ENCODE peak calls at places on chromosomes 5 and 9, in seven cellular contexts. O is fibroblast of lung; K is naive thymus-derived CD4-positive, alpha-beta T cell; M is neural progenitor cell; P is left lung; U is tibial nerve; J is gastrocnemius medialis. T is an unnamed sample.

GRCh38 chr5:78855026-78855425 is 130.1 kb downstream of the ARSB start:
- DNase-seq in O (no peak), K (no peak), M (no peak), P (no peak), U (no peak), J (no peak), T (no peak)

GRCh38 chr9:34437006-34437925 is 21.1 kb downstream of the FAM219A start:
- DNase-seq in O (peak), K (peak), M (peak), P (no peak), U (peak), J (no peak), T (no peak)

GRCh38 chr5:28779161-28779754 is 1740.9 kb upstream of the CDH9 start:
- DNase-seq in O (peak), K (no peak), M (peak), P (no peak), U (no peak), J (no peak), T (no peak)

GRCh38 chr9:81848472-81848871 is 79.8 kb upstream of the SPATA31D4 start:
- DNase-seq in O (peak), K (no peak), M (no peak), P (no peak), U (no peak), J (no peak), T (no peak)

GRCh38 chr5:113067635-113068344 is 91.2 kb downstream of the DCP2 start:
- DNase-seq in O (peak), K (no peak), M (no peak), P (no peak), U (no peak), J (no peak), T (no peak)

GRCh38 chr9:18555105-18555883 is 81.3 kb downstream of the ADAMTSL1 start:
- DNase-seq in O (no peak), K (no peak), M (no peak), P (no peak), U (no peak), J (no peak), T (no peak)

GRCh38 chr9:10054456-10054855 is 558.3 kb downstream of the PTPRD start:
- DNase-seq in O (no peak), K (no peak), M (no peak), P (no peak), U (no peak), J (no peak), T (no peak)

GRCh38 chr9:110753734-110754231 is 85.2 kb downstream of the MUSK start:
- DNase-seq in O (peak), K (no peak), M (no peak), P (no peak), U (no peak), J (no peak), T (no peak)

GRCh38 chr9:134295746-134296250 is 30.5 kb upstream of the RXRA start:
- DNase-seq in O (no peak), K (no peak), M (no peak), P (no peak), U (no peak), J (no peak), T (no peak)

DNA sequence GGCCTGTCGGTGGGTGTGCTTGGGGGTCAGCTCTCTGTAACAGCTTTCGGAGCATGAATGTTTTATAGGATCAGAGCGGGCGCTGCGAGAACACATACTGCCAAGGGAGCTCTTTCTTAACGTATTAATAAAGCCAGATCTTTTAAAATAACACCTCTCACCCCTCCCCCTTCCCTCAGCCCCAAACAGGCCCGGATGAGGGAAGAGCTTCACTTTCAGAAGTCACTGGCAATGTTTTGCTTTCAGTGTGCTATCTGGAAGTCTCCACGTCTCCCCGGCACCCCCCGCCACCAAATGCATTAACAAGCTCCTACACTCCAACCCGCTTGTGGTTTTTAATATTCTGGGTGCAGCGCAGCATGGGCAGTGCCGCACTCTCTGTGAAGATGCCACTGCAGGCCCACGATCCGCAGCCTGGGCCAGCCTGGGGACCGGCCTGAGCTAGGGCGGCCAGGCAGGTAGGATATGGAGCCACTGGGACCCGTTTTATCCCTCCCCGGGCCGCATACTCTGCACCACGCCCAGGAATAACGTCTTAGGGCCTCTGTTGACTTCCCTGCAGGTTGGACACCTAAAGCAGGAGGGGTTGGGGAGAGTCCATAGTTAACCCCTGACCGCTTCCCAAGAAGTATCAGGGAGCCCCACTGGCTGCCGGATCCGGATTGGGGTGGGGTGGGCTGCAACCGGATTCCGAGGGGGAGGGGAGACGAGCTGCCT is 12.6 kb downstream of the NR2F1 start:
- DNase-seq in O (no peak), K (no peak), M (peak), P (no peak), U (no peak), J (no peak), T (no peak)
- H3K27ac ChIP-seq in O (peak), K (no peak), M (no peak), P (no peak), U (peak), J (no peak), T (no peak)

GRCh38 chr5:61304611-61305369 is 27.3 kb upstream of the ZSWIM6 start:
- DNase-seq in O (peak), K (no peak), M (no peak), P (peak), U (no peak), J (no peak), T (no peak)
- H3K27ac ChIP-seq in O (peak), K (no peak), M (no peak), P (peak), U (no peak), J (no peak), T (no peak)

GRCh38 chr5:37665272-37665671 is 174.6 kb downstream of the GDNF start:
- DNase-seq in O (peak), K (no peak), M (no peak), P (no peak), U (no peak), J (no peak), T (no peak)

GRCh38 chr5:37665889-37666288 is 174.0 kb downstream of the GDNF start:
- DNase-seq in O (peak), K (no peak), M (no peak), P (peak), U (no peak), J (peak), T (no peak)

GRCh38 chr5:37668524-37669047 is 171.3 kb downstream of the GDNF start:
- DNase-seq in O (peak), K (no peak), M (no peak), P (peak), U (peak), J (peak), T (no peak)

GRCh38 chr5:37667846-37668245 is 172.0 kb downstream of the GDNF start:
- DNase-seq in O (no peak), K (no peak), M (no peak), P (no peak), U (no peak), J (no peak), T (no peak)

DNA sequence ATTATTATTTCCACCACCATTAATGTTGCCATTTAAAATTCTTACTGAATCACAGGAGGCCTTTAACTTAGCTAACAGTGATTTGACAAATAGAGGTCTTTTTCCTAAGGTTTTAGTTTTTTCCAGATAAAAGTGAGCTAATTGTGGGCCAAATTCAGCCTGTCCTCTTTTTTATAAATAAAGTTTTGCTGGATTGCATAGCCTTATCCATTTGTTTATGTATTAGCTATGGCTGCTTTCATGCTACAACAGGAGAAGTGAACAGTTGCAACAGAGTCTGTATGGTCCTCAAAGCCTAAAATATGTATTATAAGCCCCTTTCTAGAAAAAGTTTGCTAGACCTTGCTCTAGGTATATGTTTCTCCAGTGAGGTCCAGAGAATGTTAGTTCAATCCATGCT is 172.4 kb downstream of the GDNF start:
- DNase-seq in O (no peak), K (no peak), M (no peak), P (no peak), U (no peak), J (no peak), T (no peak)
- H3K27ac ChIP-seq in O (no peak), K (no peak), M (no peak), P (no peak), U (no peak), J (peak), T (no peak)

GRCh38 chr9:112446080-112446479 is 40.5 kb upstream of the KIAA1958 start:
- DNase-seq in O (no peak), K (no peak), M (no peak), P (no peak), U (no peak), J (no peak), T (no peak)
- H3K27ac ChIP-seq in O (no peak), K (no peak), M (no peak), P (no peak), U (no peak), J (peak), T (no peak)

GRCh38 chr5:37812365-37812764 is 27.5 kb downstream of the GDNF start:
- DNase-seq in O (peak), K (no peak), M (no peak), P (no peak), U (no peak), J (no peak), T (no peak)

GRCh38 chr5:37810311-37810710 is 29.5 kb downstream of the GDNF start:
- DNase-seq in O (peak), K (no peak), M (no peak), P (no peak), U (no peak), J (no peak), T (no peak)

GRCh38 chr5:37814699-37815098 is 25.1 kb downstream of the GDNF start:
- DNase-seq in O (peak), K (no peak), M (no peak), P (no peak), U (no peak), J (no peak), T (no peak)

GRCh38 chr5:37807902-37808301 is 31.9 kb downstream of the GDNF start:
- DNase-seq in O (no peak), K (no peak), M (no peak), P (no peak), U (no peak), J (no peak), T (no peak)

DNA sequence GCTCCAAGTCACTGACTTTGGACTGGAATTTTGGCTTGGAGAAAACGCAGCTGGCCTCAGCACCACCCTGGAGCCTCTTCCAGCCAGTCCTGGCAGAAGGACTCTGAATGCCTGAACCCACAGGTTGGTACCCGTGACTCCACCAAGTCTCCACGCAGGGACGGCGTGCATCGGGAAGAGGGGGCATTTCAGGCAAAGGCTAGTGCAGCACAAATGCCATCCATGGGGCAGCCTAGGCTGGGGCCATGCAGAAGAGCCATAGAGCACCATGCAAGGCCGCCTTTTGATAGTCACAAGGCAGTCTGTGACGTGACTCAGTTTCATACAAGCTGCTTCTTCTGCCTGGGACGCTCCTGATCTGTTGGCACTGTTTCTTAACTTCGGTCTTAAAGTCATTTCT is 28.0 kb downstream of the GDNF start:
- DNase-seq in O (no peak), K (no peak), M (no peak), P (no peak), U (no peak), J (peak), T (no peak)
- H3K27ac ChIP-seq in O (no peak), K (no peak), M (no peak), P (no peak), U (no peak), J (peak), T (no peak)

GRCh38 chr9:121860744-121861143 is 209.3 kb downstream of the DAB2IP start:
- DNase-seq in O (peak), K (no peak), M (no peak), P (no peak), U (no peak), J (no peak), T (no peak)
- H3K27ac ChIP-seq in O (no peak), K (no peak), M (no peak), P (no peak), U (no peak), J (peak), T (no peak)

GRCh38 chr9:129341991-129342348 is 163.9 kb upstream of the IER5L start:
- DNase-seq in O (no peak), K (no peak), M (no peak), P (peak), U (no peak), J (no peak), T (no peak)
- H3K27ac ChIP-seq in O (no peak), K (no peak), M (no peak), P (no peak), U (peak), J (no peak), T (no peak)

GRCh38 chr9:23526806-23527205 is 299.2 kb downstream of the ELAVL2 start:
- DNase-seq in O (peak), K (no peak), M (no peak), P (no peak), U (no peak), J (no peak), T (no peak)

GRCh38 chr9:23538060-23538387 is 288.0 kb downstream of the ELAVL2 start:
- DNase-seq in O (no peak), K (no peak), M (peak), P (no peak), U (no peak), J (no peak), T (no peak)

GRCh38 chr9:23537192-23538059 is 288.6 kb downstream of the ELAVL2 start:
- DNase-seq in O (no peak), K (no peak), M (peak), P (no peak), U (no peak), J (no peak), T (no peak)

DNA sequence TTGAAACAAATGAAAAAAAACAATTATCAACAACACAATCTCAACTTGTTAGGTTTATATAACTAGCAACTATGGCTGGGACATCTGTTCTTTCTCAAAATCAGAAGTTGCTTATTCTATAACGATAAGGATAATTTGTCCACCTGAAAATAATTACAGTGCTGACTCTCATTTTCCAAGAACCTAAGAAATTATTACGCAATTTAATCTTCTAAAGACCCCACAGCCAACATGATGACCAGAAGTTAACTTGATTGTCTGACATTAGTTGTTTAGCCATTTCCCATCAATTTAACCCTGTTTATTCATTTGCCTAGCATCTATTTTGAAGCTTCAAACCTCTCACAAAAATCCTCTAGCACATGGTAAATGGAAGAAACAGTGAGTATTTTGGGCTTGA is 293.8 kb downstream of the ELAVL2 start:
- DNase-seq in O (no peak), K (no peak), M (no peak), P (no peak), U (no peak), J (no peak), T (no peak)
- H3K27ac ChIP-seq in O (no peak), K (no peak), M (no peak), P (no peak), U (no peak), J (no peak), T (no peak)

T was measured in substantia nigra.